ENCODE peak calls at places on chromosomes 5 and 9, in ten cellular contexts. D is CD4-positive, CD25-positive, alpha-beta regulatory T cell; B is kidney epithelial cell; C is heart right ventricle; P is IMR-90; I is psoas muscle; J is cardiac muscle cell; F is tibial nerve; M is body of pancreas; A is H1. U is an unnamed sample.

GRCh38 chr9:5569357-5569756 is 59.0 kb downstream of the PDCD1LG2 start:
- DNase-seq in M (no peak), F (no peak), A (no peak), D (no peak), C (no peak), B (no peak), P (no peak), J (no peak), I (no peak), U (no peak)

GRCh38 chr5:14050821-14051220 is 92.3 kb upstream of the TRIO start:
- DNase-seq in F (no peak), J (no peak), A (no peak), D (no peak), B (no peak), C (no peak), P (peak), M (no peak), I (no peak), U (no peak)

GRCh38 chr5:4531756-4532704 is 608.1 kb upstream of the ADAMTS16 start:
- DNase-seq in M (no peak), B (no peak), F (no peak), P (no peak), C (no peak), J (no peak), I (no peak), D (no peak), A (no peak), U (no peak)

GRCh38 chr9:104118916-104119315 is 24.8 kb downstream of the SMC2 start:
- DNase-seq in J (no peak), M (no peak), F (no peak), I (no peak), B (peak), D (no peak), P (no peak), C (no peak), A (no peak), U (no peak)

GRCh38 chr5:130063603-130064002 is 159.3 kb downstream of the CHSY3 start:
- DNase-seq in P (no peak), D (no peak), I (no peak), B (no peak), A (no peak), J (no peak), C (no peak), M (no peak), F (no peak), U (no peak)

GRCh38 chr9:86763795-86764194 is 183.5 kb downstream of the GAS1 start:
- DNase-seq in M (no peak), F (no peak), J (no peak), I (no peak), C (no peak), D (no peak), B (no peak), A (no peak), P (no peak), U (no peak)

GRCh38 chr9:841371-842209 is at the start of gene DMRT1:
- DNase-seq in J (no peak), F (no peak), M (no peak), A (peak), C (no peak), I (no peak), B (no peak), D (no peak), P (no peak), U (peak)

GRCh38 chr9:36781532-36781931 is 208.8 kb downstream of the MELK start:
- DNase-seq in C (no peak), I (no peak), P (peak), B (peak), J (peak), D (no peak), F (no peak), A (no peak), M (peak), U (no peak)

GRCh38 chr9:118940477-118940876 is 428.8 kb downstream of the BRINP1 start:
- DNase-seq in M (no peak), J (no peak), C (no peak), P (no peak), B (no peak), I (no peak), D (no peak), A (no peak), F (no peak), U (no peak)

GRCh38 chr5:1754531-1755220 is 45.0 kb downstream of the MRPL36 start:
- DNase-seq in J (no peak), M (peak), F (peak), A (peak), C (no peak), B (no peak), I (no peak), D (no peak), P (no peak), U (no peak)

DNA sequence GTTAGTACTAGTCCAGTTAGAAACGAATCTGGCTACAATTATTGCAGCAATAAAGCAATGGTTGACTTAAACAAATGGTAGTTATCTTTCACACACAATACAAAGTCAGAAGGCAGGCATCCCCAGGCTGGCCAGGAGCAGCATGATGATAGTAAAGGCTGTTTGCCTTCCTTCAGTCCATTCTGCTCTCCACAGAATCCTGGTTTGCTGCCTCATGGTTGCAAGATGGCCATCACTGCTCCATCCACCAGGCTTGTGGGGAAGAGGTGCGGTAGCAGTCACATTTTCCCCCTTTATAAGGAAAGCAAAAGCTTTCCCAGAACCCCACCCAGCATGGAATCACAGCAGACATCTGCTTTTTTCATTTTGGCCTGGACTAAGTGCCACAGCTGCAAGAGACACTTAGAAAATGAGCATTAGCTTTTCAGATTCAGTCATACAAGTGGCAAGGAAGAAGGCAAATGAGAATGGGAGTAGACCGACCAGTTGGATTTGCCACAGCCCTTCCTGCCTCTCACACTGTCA is 225.2 kb downstream of the AOPEP start:
- DNase-seq in F (no peak), P (no peak), J (no peak), B (no peak), A (no peak), D (no peak), C (no peak), I (no peak), M (no peak), U (no peak)
- H3K4me3 ChIP-seq in F (no peak), P (no peak), J (no peak), B (no peak), A (no peak), D (peak), C (no peak), I (no peak), M (no peak), U (no peak)

DNA sequence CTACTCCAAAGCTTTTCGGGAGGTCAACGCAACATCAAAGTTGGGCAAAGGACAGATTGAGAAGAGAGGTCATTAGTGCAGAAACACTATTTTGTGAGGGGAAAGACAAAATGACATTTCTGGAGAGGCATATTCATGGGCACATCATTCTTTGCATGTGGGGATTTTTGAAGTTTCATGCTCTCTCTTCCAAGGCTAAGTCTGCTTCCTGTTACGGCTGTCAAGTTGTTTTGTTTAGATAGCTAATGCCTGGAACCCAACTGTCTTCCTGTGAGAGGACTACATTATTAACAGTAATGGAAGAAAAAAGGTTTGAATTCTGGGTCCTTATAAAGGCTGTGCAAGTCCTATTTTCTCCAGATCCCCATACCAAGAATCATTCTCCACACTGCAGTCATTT is 413.4 kb upstream of the ZNF462 start:
- DNase-seq in P (no peak), D (no peak), I (no peak), J (no peak), C (no peak), B (no peak), F (no peak), M (no peak), A (no peak), U (no peak)
- H3K4me3 ChIP-seq in P (no peak), D (no peak), I (no peak), J (no peak), C (no peak), B (no peak), F (no peak), M (no peak), A (no peak), U (no peak)

GRCh38 chr5:42745426-42745825 is 11.2 kb upstream of the CCDC152 start:
- DNase-seq in A (peak), P (no peak), M (no peak), J (peak), F (no peak), I (no peak), D (no peak), C (no peak), B (no peak), U (peak)
- H3K4me3 ChIP-seq in A (no peak), P (no peak), M (no peak), J (no peak), F (no peak), I (no peak), D (no peak), C (no peak), B (no peak), U (no peak)

DNA sequence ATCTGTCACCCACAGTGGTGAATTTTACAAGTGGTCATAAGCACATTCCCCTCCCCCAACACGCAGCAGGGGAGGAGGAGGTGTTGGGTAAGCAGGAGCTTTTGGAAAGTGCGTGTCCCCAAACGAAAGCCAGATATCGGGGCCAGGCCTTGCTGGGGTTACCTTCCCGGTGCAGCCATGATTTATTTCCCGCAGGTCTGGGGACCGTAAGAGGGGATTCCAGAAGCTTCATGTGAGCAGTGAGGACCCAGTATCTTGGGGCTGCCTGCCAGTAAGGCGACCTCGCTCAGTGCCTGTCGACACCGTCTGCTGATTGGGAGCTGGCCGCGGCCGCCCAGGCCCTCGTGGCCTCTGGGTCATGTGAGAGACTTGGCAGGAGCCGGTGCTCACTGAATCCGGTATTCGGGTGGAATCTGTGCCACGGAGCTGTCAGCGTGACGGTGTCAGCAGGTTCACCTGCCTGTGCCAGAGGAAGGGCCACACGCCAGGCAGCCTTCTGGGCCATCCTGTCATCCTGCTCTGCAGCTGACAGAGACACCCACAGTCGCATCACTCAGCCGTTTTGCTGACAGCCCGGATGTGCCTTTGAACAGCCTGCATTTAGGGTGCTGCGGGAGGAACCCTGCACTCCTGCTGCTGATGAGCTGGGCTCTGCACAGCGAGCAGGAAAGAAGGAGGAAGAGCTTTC is 37.3 kb downstream of the SEC61B start:
- DNase-seq in F (peak), M (peak), B (no peak), I (peak), D (no peak), A (peak), C (peak), P (no peak), J (peak), U (no peak)
- H3K4me3 ChIP-seq in F (peak), M (peak), B (no peak), I (peak), D (no peak), A (no peak), C (peak), P (no peak), J (no peak), U (no peak)

GRCh38 chr9:109791747-109792146 is 11.7 kb downstream of the PALM2AKAP2 start:
- DNase-seq in D (no peak), C (no peak), A (no peak), J (no peak), M (no peak), I (no peak), B (no peak), P (no peak), F (no peak), U (no peak)
- H3K4me3 ChIP-seq in D (no peak), C (no peak), A (no peak), J (no peak), M (no peak), I (no peak), B (no peak), P (no peak), F (no peak), U (no peak)

GRCh38 chr5:144206136-144206535 is 35.5 kb downstream of the KCTD16 start:
- DNase-seq in D (no peak), J (no peak), B (no peak), P (peak), C (no peak), A (no peak), M (no peak), F (no peak), I (no peak), U (no peak)
- H3K4me3 ChIP-seq in D (no peak), J (no peak), B (no peak), P (no peak), C (no peak), A (no peak), M (no peak), F (no peak), I (no peak), U (no peak)

DNA sequence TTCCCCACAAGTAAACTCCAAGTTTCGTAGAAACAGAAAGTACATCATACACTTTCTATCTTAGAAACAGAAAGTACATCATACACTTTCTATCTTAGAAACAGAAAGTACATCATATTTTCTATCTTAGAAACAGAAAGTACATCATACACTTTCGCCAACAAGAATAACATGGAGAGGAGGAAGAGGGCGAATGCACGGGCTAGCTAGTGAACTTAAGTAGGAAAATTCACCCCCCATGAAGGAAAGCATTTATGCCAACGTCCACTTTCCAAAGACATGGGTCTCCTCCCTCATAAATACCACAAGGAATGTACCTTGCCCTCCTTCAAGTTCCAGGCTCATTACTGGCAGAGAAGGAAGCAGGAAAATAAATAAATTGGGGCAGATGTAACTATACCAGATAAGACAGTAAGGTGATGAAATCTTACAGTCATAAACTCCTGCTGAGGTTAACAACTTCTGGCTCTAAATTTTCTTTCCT is 64.7 kb downstream of the FRMD3 start:
- DNase-seq in A (no peak), J (peak), D (no peak), I (no peak), F (no peak), P (no peak), C (no peak), M (no peak), B (no peak), U (no peak)
- H3K4me3 ChIP-seq in A (no peak), J (no peak), D (peak), I (no peak), F (no peak), P (no peak), C (no peak), M (no peak), B (no peak), U (no peak)

GRCh38 chr9:14909631-14910177 is 524 bp downstream of the FREM1 start:
- DNase-seq in C (no peak), B (no peak), J (no peak), A (no peak), F (no peak), D (no peak), I (no peak), P (no peak), M (no peak), U (no peak)
- H3K4me3 ChIP-seq in C (no peak), B (peak), J (peak), A (peak), F (peak), D (no peak), I (peak), P (no peak), M (no peak), U (peak)

DNA sequence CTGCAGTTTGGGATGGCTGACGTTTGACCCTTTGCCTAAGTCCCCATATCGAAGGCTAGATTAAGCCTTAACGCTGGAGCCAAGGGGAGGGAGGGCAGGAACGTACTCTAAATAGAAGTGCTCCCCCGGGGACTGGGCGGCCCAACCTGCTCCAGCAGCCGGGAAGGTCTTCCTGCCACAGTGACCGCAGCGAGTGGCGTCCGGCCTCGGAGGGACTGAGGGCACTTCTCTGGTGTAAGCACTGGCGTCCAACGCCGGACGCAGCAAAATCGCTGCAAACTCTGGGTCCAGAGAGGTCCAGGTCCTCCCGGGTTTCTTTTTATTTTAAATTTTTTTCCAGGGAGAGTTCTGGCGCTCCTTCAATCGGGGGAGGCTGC is 505 bp upstream of the ACER2 start:
- DNase-seq in F (no peak), J (no peak), I (peak), P (no peak), C (peak), M (no peak), B (no peak), A (no peak), D (no peak), U (no peak)
- H3K4me3 ChIP-seq in F (peak), J (peak), I (peak), P (peak), C (peak), M (peak), B (peak), A (peak), D (peak), U (peak)

GRCh38 chr9:125514468-125514867 is 192.5 kb downstream of the MAPKAP1 start:
- DNase-seq in P (no peak), F (no peak), B (no peak), A (no peak), M (no peak), D (no peak), J (no peak), C (no peak), I (no peak), U (no peak)

GRCh38 chr9:125511780-125512179 is 195.2 kb downstream of the MAPKAP1 start:
- DNase-seq in C (no peak), B (no peak), A (peak), I (no peak), P (no peak), J (no peak), D (no peak), F (no peak), M (no peak), U (peak)

GRCh38 chr9:125515281-125515680 is 191.7 kb downstream of the MAPKAP1 start:
- DNase-seq in P (no peak), I (no peak), F (no peak), D (no peak), M (no peak), A (no peak), C (no peak), J (no peak), B (no peak), U (no peak)

GRCh38 chr9:125516381-125516960 is 190.5 kb downstream of the MAPKAP1 start:
- DNase-seq in C (no peak), P (no peak), M (no peak), F (no peak), D (no peak), A (no peak), I (no peak), B (no peak), J (no peak), U (no peak)

DNA sequence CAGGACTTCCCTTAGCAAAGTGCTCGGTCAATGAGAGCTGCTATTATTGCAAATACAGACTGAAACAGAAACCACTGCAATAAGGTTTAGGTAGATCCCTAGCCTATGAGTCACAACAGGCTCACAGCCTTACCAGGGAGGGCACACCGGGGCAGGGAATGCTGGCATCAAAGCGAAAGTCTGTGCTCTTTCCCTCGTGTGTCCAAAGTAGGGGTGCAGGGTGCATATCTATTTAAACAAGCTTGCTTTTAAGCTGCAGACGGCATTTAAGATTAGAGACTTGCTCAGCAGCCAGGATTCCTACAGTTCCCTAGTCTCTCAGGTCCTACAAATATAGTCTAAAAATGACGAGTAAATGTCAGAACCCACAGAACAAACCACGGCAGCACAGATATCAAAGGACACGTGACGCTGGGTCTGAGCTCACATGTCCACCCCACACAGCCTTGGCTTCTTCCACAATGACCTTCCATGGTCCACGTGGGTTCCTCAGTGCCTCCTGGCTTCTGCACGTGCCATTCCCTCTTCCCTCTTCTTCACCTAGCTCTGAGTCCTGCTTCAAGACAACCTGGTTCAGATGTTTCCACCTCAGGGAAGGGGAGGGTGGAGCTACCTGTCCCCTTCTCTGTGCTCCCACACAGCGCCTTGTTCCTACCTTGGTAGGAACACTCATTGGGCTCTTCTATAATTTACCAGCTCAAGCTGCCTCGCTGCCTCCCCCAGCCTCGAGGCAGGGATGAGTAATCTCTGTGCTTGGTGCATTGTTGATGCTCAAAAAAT is 193.2 kb downstream of the MAPKAP1 start:
- DNase-seq in F (no peak), P (peak), C (no peak), B (peak), A (no peak), J (peak), D (no peak), I (peak), M (peak), U (peak)
- H3K4me3 ChIP-seq in F (no peak), P (peak), C (no peak), B (no peak), A (no peak), J (no peak), D (peak), I (peak), M (no peak), U (no peak)